ENCODE peak calls at places on chromosomes 5 and 9, in nine cellular contexts. J, U, A, I, P, Y, W, X and E are unnamed samples.

GRCh38 chr5:131260895-131261294 is 3.0 kb upstream of the CDC42SE2 start:
- DNase-seq in A (peak), W (no peak), X (no peak), U (no peak), J (no peak), I (no peak), P (no peak), Y (no peak), E (no peak)

GRCh38 chr5:8641796-8642505 is 773.0 kb downstream of the MTRR start:
- DNase-seq in Y (no peak), P (no peak), J (no peak), X (no peak), U (no peak), W (no peak), I (no peak), A (no peak), E (no peak)

GRCh38 chr5:73120222-73121108 is at the start of gene TMEM171:
- DNase-seq in A (peak), I (peak), Y (peak), W (peak), J (peak), X (peak), P (no peak), U (no peak), E (no peak)

GRCh38 chr9:86176468-86176867 is 77.1 kb upstream of the GOLM1 start:
- DNase-seq in X (no peak), W (no peak), Y (no peak), P (no peak), A (no peak), J (no peak), I (no peak), U (no peak), E (no peak)

GRCh38 chr5:74201334-74202081 is 439.0 kb downstream of the ENC1 start:
- DNase-seq in W (no peak), U (no peak), J (no peak), I (no peak), X (peak), Y (peak), P (no peak), A (peak), E (no peak)

GRCh38 chr5:124951676-124952075 is 205.2 kb upstream of the ZNF608 start:
- DNase-seq in W (no peak), J (no peak), P (no peak), Y (no peak), U (no peak), I (peak), X (no peak), A (no peak), E (no peak)

GRCh38 chr9:125568616-125569015 is 138.4 kb downstream of the MAPKAP1 start:
- DNase-seq in J (no peak), U (no peak), A (no peak), X (no peak), W (no peak), P (no peak), I (no peak), Y (no peak), E (no peak)

GRCh38 chr5:154844800-154845199 is 5.6 kb downstream of the FAXDC2 start:
- DNase-seq in A (no peak), X (no peak), W (no peak), I (no peak), P (no peak), Y (no peak), U (no peak), J (no peak), E (no peak)

GRCh38 chr9:71233646-71234045 is 112.2 kb upstream of the TRPM3 start:
- DNase-seq in P (no peak), U (no peak), J (no peak), Y (no peak), A (no peak), W (no peak), X (no peak), I (no peak), E (no peak)

GRCh38 chr5:140875085-140876065 is at the start of gene PCDHA12:
- DNase-seq in I (no peak), J (peak), Y (no peak), X (no peak), P (no peak), W (no peak), A (no peak), U (no peak), E (no peak)

GRCh38 chr5:127055880-127056653 is 17.2 kb downstream of the C5orf63 start:
- DNase-seq in J (no peak), I (no peak), Y (no peak), X (no peak), P (peak), U (no peak), A (no peak), W (no peak), E (no peak)

GRCh38 chr9:6133346-6134063 is 82.1 kb upstream of the IL33 start:
- DNase-seq in P (peak), A (peak), I (no peak), U (no peak), X (no peak), J (no peak), Y (no peak), W (no peak), E (no peak)

GRCh38 chr5:132506094-132506692 is 15.6 kb upstream of the IRF1 start:
- DNase-seq in U (no peak), J (no peak), W (no peak), I (peak), Y (no peak), A (peak), P (peak), X (peak), E (no peak)

GRCh38 chr9:93653762-93654161 is 77.4 kb downstream of the PHF2 start:
- DNase-seq in U (no peak), X (no peak), I (no peak), J (peak), W (peak), A (no peak), P (no peak), Y (peak), E (no peak)

GRCh38 chr9:73719660-73720059 is 568.0 kb downstream of the ANXA1 start:
- DNase-seq in P (no peak), X (no peak), W (no peak), A (peak), Y (no peak), J (no peak), U (no peak), I (no peak), E (no peak)

GRCh38 chr5:35202319-35203111 is 27.8 kb downstream of the PRLR start:
- DNase-seq in A (peak), W (no peak), Y (no peak), I (peak), J (peak), X (peak), U (no peak), P (peak), E (no peak)

GRCh38 chr9:121261107-121261460 is 6.9 kb upstream of the GSN start:
- DNase-seq in Y (no peak), W (no peak), X (no peak), J (no peak), A (no peak), U (no peak), P (no peak), I (no peak), E (no peak)

GRCh38 chr9:4353236-4353635 is 53.4 kb upstream of the GLIS3 start:
- DNase-seq in I (no peak), J (no peak), A (no peak), Y (no peak), W (no peak), U (no peak), X (no peak), P (no peak), E (no peak)

GRCh38 chr5:113776832-113777525 is 263.5 kb downstream of the YTHDC2 start:
- DNase-seq in Y (no peak), P (no peak), A (peak), I (no peak), U (no peak), J (no peak), W (no peak), X (no peak), E (no peak)

GRCh38 chr5:11494340-11494739 is 409.9 kb downstream of the CTNND2 start:
- DNase-seq in U (no peak), I (no peak), J (no peak), Y (no peak), A (peak), W (no peak), X (peak), P (no peak), E (no peak)

GRCh38 chr9:133572821-133573361 is 36.3 kb downstream of the FAM163B start:
- DNase-seq in A (no peak), J (no peak), P (no peak), U (no peak), X (no peak), Y (peak), I (peak), W (no peak), E (no peak)

GRCh38 chr5:157324237-157324636 is 58.3 kb downstream of the CYFIP2 start:
- DNase-seq in U (no peak), P (no peak), W (no peak), I (no peak), X (no peak), J (no peak), Y (no peak), A (peak), E (no peak)